ENCODE peak calls at places on chromosomes 7 and 10, in five cellular contexts. V is HL-60; G is T-helper 9 cell; C is activated T-cell treated with anti-CD3 and anti-CD28 coated beads for 1 hour; I is activated CD4-positive, alpha-beta T cell treated with anti-CD3 and anti-CD28 coated beads for 24 hours. O is an unnamed sample.

GRCh38 chr7:108863221-108863848 is 293.7 kb downstream of the DNAJB9 start:
- DNase-seq in G (no peak), V (no peak), I (no peak), C (no peak), O (no peak)

GRCh38 chr10:113000876-113001598 is 51.0 kb downstream of the TCF7L2 start:
- DNase-seq in V (no peak), G (no peak), I (no peak), C (no peak), O (no peak)

GRCh38 chr7:127208351-127208750 is 44.4 kb downstream of the GRM8 start:
- DNase-seq in G (no peak), I (no peak), V (no peak), C (no peak), O (no peak)

GRCh38 chr10:61941202-61941651 is 39.7 kb downstream of the ARID5B start:
- DNase-seq in V (no peak), C (no peak), I (no peak), G (no peak), O (no peak)

GRCh38 chr10:73439605-73440298 is 6.4 kb upstream of the MSS51 start:
- DNase-seq in V (no peak), G (no peak), C (no peak), I (no peak), O (no peak)

GRCh38 chr7:108093903-108094302 is 36.3 kb downstream of the LAMB4 start:
- DNase-seq in C (no peak), V (no peak), G (no peak), I (no peak), O (no peak)

GRCh38 chr7:148746139-148746538 is 47.4 kb downstream of the CUL1 start:
- DNase-seq in C (no peak), G (no peak), V (no peak), I (no peak), O (no peak)

GRCh38 chr7:46705416-46706255 is 784.6 kb upstream of the IGFBP3 start:
- DNase-seq in C (no peak), G (no peak), I (no peak), V (no peak), O (no peak)

GRCh38 chr7:125847706-125848105 is 918.1 kb upstream of the POT1 start:
- DNase-seq in V (no peak), I (no peak), G (no peak), C (no peak), O (no peak)

GRCh38 chr10:79090134-79090803 is 21.5 kb downstream of the ZMIZ1 start:
- DNase-seq in C (no peak), G (no peak), V (no peak), I (no peak), O (peak)

O was measured in Kasumi-1.